ENCODE peak calls at places on chromosomes 6 and 20, in four cellular contexts. V, B, S and E are unnamed samples.

GRCh38 chr6:35568967-35569606 is 56.4 kb upstream of the TULP1 start:
- DNase-seq in V (peak), B (no peak), S (peak), E (no peak)

GRCh38 chr6:149855040-149855654 is 9.0 kb downstream of the LRP11 start:
- DNase-seq in V (no peak), B (no peak), S (no peak), E (no peak)

GRCh38 chr6:45965007-45965406 is 50.7 kb downstream of the CLIC5 start:
- DNase-seq in V (no peak), B (no peak), S (no peak), E (no peak)

GRCh38 chr6:163310973-163311383 is 103.5 kb upstream of the QKI start:
- DNase-seq in V (no peak), B (no peak), S (no peak), E (no peak)

GRCh38 chr20:20894280-20894679 is 181.8 kb upstream of the RALGAPA2 start:
- DNase-seq in V (no peak), B (no peak), S (no peak), E (no peak)

GRCh38 chr6:38501931-38502330 is 137.8 kb downstream of the BTBD9 start:
- DNase-seq in V (no peak), B (no peak), S (no peak), E (no peak)

GRCh38 chr6:36269834-36270705 is at the start of gene PNPLA1:
- DNase-seq in V (no peak), B (no peak), S (no peak), E (no peak)

GRCh38 chr6:38396209-38396608 is 243.5 kb downstream of the BTBD9 start:
- DNase-seq in V (no peak), B (no peak), S (no peak), E (no peak)

GRCh38 chr6:34511214-34511922 is 44.8 kb downstream of the SPDEF start:
- DNase-seq in V (no peak), B (no peak), S (no peak), E (no peak)

GRCh38 chr6:167932468-167933276 is 64.8 kb upstream of the KIF25 start:
- DNase-seq in V (no peak), B (no peak), S (no peak), E (no peak)

GRCh38 chr20:56542489-56543020 is 9.5 kb downstream of the FAM209B start:
- DNase-seq in V (no peak), B (no peak), S (no peak), E (no peak)

GRCh38 chr6:151616091-151616513 is 122.3 kb downstream of the CCDC170 start:
- DNase-seq in V (no peak), B (no peak), S (no peak), E (no peak)

GRCh38 chr6:119241124-119241491 is 108.5 kb downstream of the MAN1A1 start:
- DNase-seq in V (no peak), B (no peak), S (no peak), E (no peak)

GRCh38 chr20:43096471-43096870 is 93.2 kb downstream of the PTPRT start:
- DNase-seq in V (peak), B (no peak), S (no peak), E (no peak)

GRCh38 chr20:52655365-52655764 is 316.8 kb upstream of the TSHZ2 start:
- DNase-seq in V (no peak), B (no peak), S (no peak), E (no peak)

GRCh38 chr20:54234991-54235390 is 27.1 kb downstream of the PFDN4 start:
- DNase-seq in V (no peak), B (no peak), S (no peak), E (no peak)

GRCh38 chr6:151181701-151182367 is 57.9 kb upstream of the AKAP12 start:
- DNase-seq in V (no peak), B (no peak), S (no peak), E (no peak)

GRCh38 chr6:77457720-77458349 is 5.5 kb downstream of the HTR1B start:
- DNase-seq in V (peak), B (peak), S (peak), E (peak)

GRCh38 chr6:912871-913663 is 220.1 kb upstream of the EXOC2 start:
- DNase-seq in V (peak), B (no peak), S (no peak), E (no peak)

GRCh38 chr20:64112691-64113443 is 5.5 kb upstream of the NPBWR2 start:
- DNase-seq in V (no peak), B (no peak), S (no peak), E (no peak)

GRCh38 chr6:43993881-43994523 is 133.2 kb downstream of the MRPL14 start:
- DNase-seq in V (no peak), B (no peak), S (no peak), E (no peak)

GRCh38 chr6:142851601-142852000 is 93.4 kb downstream of the HIVEP2 start:
- DNase-seq in V (no peak), B (no peak), S (no peak), E (no peak)